ENCODE peak calls at places on chromosomes 12 and 14, in ten cellular contexts. F is activated CD4-positive, CD25-positive, alpha-beta regulatory T cell treated with anti-CD3 and anti-CD28 coated beads, Interleukin-2, amount 50 U/mL, for 16 hours; H is activated CD8-positive, alpha-beta memory T cell treated with anti-CD3 and anti-CD28 coated beads for 1 hour; C is GM20000; V is kidney glomerular epithelial cell; I is stimulated activated CD8-positive, alpha-beta memory T cell treated with anti-CD3 and anti-CD28 coated beads, Interleukin-12 subunit alpha, Interleukin-12 subunit beta, amount 100 ng/mL, for 4 hours; L is adipocyte; A is NCI-H1105 treated with DMSO at 0.1 percent for 48 hours; W is NCI-H1092; T is HT-29. X is an unnamed sample.

GRCh38 chr12:125021096-125021495 is 27.7 kb downstream of the BRI3BP start:
- DNase-seq in F (no peak), H (no peak), C (no peak), V (no peak), I (no peak), L (no peak), A (no peak), W (no peak), T (no peak), X (no peak)

GRCh38 chr12:14239935-14240872 is 125.3 kb upstream of the ATF7IP start:
- DNase-seq in F (no peak), H (no peak), C (no peak), V (no peak), I (no peak), L (no peak), A (no peak), W (no peak), T (peak; percentile 9), X (peak; percentile 74)

GRCh38 chr12:87518508-87518907 is 510.7 kb downstream of the C12orf50 start:
- DNase-seq in F (no peak), H (no peak), C (no peak), V (no peak), I (no peak), L (no peak), A (no peak), W (no peak), T (no peak), X (no peak)

GRCh38 chr14:98498019-98498885 is 773.7 kb downstream of the BCL11B start:
- DNase-seq in F (no peak), H (no peak), C (no peak), V (no peak), I (no peak), L (no peak), A (no peak), W (no peak), T (no peak), X (no peak)

GRCh38 chr14:71474866-71475265 is 457.4 kb upstream of the RGS6 start:
- DNase-seq in F (no peak), H (no peak), C (no peak), V (no peak), I (no peak), L (no peak), A (peak; percentile 50), W (no peak), T (no peak), X (no peak)

GRCh38 chr12:30457621-30458289 is 237.9 kb downstream of the IPO8 start:
- DNase-seq in F (no peak), H (no peak), C (no peak), V (peak; percentile 22), I (no peak), L (peak; percentile 52), A (peak; percentile 27), W (no peak), T (peak; percentile 73), X (peak; percentile 72)

GRCh38 chr14:70188608-70189540 is at the start of gene SLC8A3:
- DNase-seq in F (no peak), H (no peak), C (peak; percentile 86), V (peak; percentile 49), I (no peak), L (peak; percentile 59), A (peak; percentile 82), W (peak; percentile 78), T (no peak), X (peak; percentile 69)

GRCh38 chr14:65961004-65961403 is 525.2 kb upstream of the CCDC196 start:
- DNase-seq in F (peak; percentile 43), H (peak; percentile 41), C (peak; percentile 58), V (peak; percentile 12), I (peak; percentile 24), L (peak; percentile 31), A (peak; percentile 6), W (peak; percentile 12), T (peak; percentile 9), X (peak; percentile 87)

GRCh38 chr14:87468531-87468930 is 524.5 kb downstream of the GALC start:
- DNase-seq in F (no peak), H (no peak), C (no peak), V (peak; percentile 6), I (no peak), L (no peak), A (no peak), W (no peak), T (no peak), X (no peak)

GRCh38 chr12:108616941-108617858 is 16.5 kb downstream of the SELPLG start:
- DNase-seq in F (peak; percentile 49), H (peak; percentile 61), C (peak; percentile 87), V (no peak), I (peak; percentile 70), L (no peak), A (no peak), W (no peak), T (no peak), X (no peak)

GRCh38 chr12:47752552-47752951 is 6.1 kb downstream of the RAPGEF3 start:
- DNase-seq in F (no peak), H (no peak), C (no peak), V (no peak), I (no peak), L (peak; percentile 84), A (no peak), W (no peak), T (peak; percentile 64), X (no peak)

GRCh38 chr12:24909667-24910066 is 39.2 kb downstream of the BCAT1 start:
- DNase-seq in F (no peak), H (no peak), C (no peak), V (no peak), I (no peak), L (peak; percentile 55), A (no peak), W (no peak), T (no peak), X (no peak)

GRCh38 chr12:115993715-115994114 is 283.8 kb downstream of the MED13L start:
- DNase-seq in F (no peak), H (no peak), C (no peak), V (no peak), I (no peak), L (no peak), A (no peak), W (no peak), T (no peak), X (no peak)

GRCh38 chr12:115456946-115457689 is 773.1 kb upstream of the TBX3 start:
- DNase-seq in F (no peak), H (no peak), C (no peak), V (no peak), I (no peak), L (no peak), A (peak; percentile 16), W (no peak), T (peak; percentile 55), X (peak; percentile 86)

GRCh38 chr14:67987596-67987995 is 168.0 kb downstream of the RAD51B start:
- DNase-seq in F (no peak), H (no peak), C (no peak), V (peak; percentile 66), I (no peak), L (peak; percentile 82), A (no peak), W (no peak), T (no peak), X (no peak)

GRCh38 chr14:35201066-35201465 is 78.7 kb downstream of the PRORP start:
- DNase-seq in F (no peak), H (no peak), C (no peak), V (no peak), I (no peak), L (no peak), A (no peak), W (no peak), T (no peak), X (no peak)

GRCh38 chr12:91722072-91722471 is 423.6 kb downstream of the BTG1 start:
- DNase-seq in F (no peak), H (no peak), C (no peak), V (peak; percentile 54), I (no peak), L (no peak), A (no peak), W (no peak), T (no peak), X (no peak)

GRCh38 chr12:69007166-69007857 is 74.3 kb upstream of the CPM start:
- DNase-seq in F (no peak), H (no peak), C (no peak), V (peak; percentile 20), I (no peak), L (peak; percentile 82), A (peak; percentile 69), W (peak; percentile 33), T (no peak), X (peak; percentile 35)

GRCh38 chr12:12784911-12785814 is at the start of gene APOLD1:
- DNase-seq in F (no peak), H (no peak), C (no peak), V (no peak), I (no peak), L (no peak), A (no peak), W (no peak), T (no peak), X (peak; percentile 69)

GRCh38 chr14:41568979-41569378 is 37.7 kb upstream of the LRFN5 start:
- DNase-seq in F (no peak), H (no peak), C (no peak), V (no peak), I (no peak), L (no peak), A (no peak), W (no peak), T (no peak), X (no peak)

GRCh38 chr12:109258201-109258600 is 50.9 kb downstream of the FOXN4 start:
- DNase-seq in F (no peak), H (no peak), C (no peak), V (no peak), I (no peak), L (no peak), A (no peak), W (no peak), T (no peak), X (no peak)

GRCh38 chr14:61145903-61146411 is 135.2 kb downstream of the TMEM30B start:
- DNase-seq in F (no peak), H (no peak), C (no peak), V (no peak), I (no peak), L (peak; percentile 78), A (no peak), W (no peak), T (no peak), X (no peak)

GRCh38 chr12:94516985-94517384 is 57.3 kb upstream of the CEP83 start:
- DNase-seq in F (no peak), H (no peak), C (no peak), V (no peak), I (no peak), L (no peak), A (no peak), W (no peak), T (no peak), X (no peak)

GRCh38 chr12:15322164-15323054 is at the start of gene PTPRO:
- DNase-seq in F (no peak), H (no peak), C (no peak), V (peak; percentile 32), I (no peak), L (peak; percentile 6), A (peak; percentile 83), W (peak; percentile 68), T (no peak), X (peak; percentile 79)

GRCh38 chr14:104395941-104396681 is 183.5 kb upstream of the C14orf180 start:
- DNase-seq in F (no peak), H (no peak), C (no peak), V (no peak), I (no peak), L (no peak), A (no peak), W (no peak), T (no peak), X (no peak)

GRCh38 chr14:80942158-80942738 is 710 bp upstream of the CEP128 start:
- DNase-seq in F (no peak), H (no peak), C (no peak), V (no peak), I (no peak), L (no peak), A (no peak), W (no peak), T (no peak), X (no peak)

GRCh38 chr14:21191809-21192446 is 36.1 kb upstream of the OR5AU1 start:
- DNase-seq in F (peak; percentile 26), H (peak; percentile 47), C (peak; percentile 70), V (no peak), I (peak; percentile 35), L (peak; percentile 50), A (peak; percentile 81), W (peak; percentile 14), T (no peak), X (peak; percentile 94)

GRCh38 chr12:44240186-44240585 is 404.3 kb downstream of the TMEM117 start:
- DNase-seq in F (no peak), H (no peak), C (no peak), V (no peak), I (no peak), L (no peak), A (no peak), W (no peak), T (no peak), X (no peak)

X was measured in GM23338.